ENCODE peak calls at places on chromosome 2, in four cellular contexts. O is HEK293T, H is K562, L is HepG2. U is an unnamed sample.

GRCh38 chr2:203741566-203741965 is 35.1 kb downstream of the CD28 start:
- DNase-seq in L (no peak), O (no peak), H (no peak), U (no peak)

GRCh38 chr2:128580988-128581848 is 262.6 kb upstream of the HS6ST1 start:
- DNase-seq in O (no peak), H (no peak), L (no peak), U (no peak)

GRCh38 chr2:96874099-96874831 is 4.4 kb upstream of the SEMA4C start:
- DNase-seq in L (no peak), H (peak), O (no peak), U (peak)

GRCh38 chr2:17858064-17858463 is 20.4 kb upstream of the KCNS3 start:
- DNase-seq in H (no peak), O (no peak), L (no peak), U (no peak)

GRCh38 chr2:165810418-165810817 is 16.4 kb upstream of the GALNT3 start:
- DNase-seq in L (no peak), H (peak), O (no peak), U (no peak)

GRCh38 chr2:176531608-176532007 is 262.4 kb downstream of the MTX2 start:
- DNase-seq in O (no peak), H (no peak), L (no peak), U (no peak)

GRCh38 chr2:174343638-174344455 is 9.1 kb downstream of the SP9 start:
- DNase-seq in H (no peak), O (no peak), L (no peak), U (no peak)

GRCh38 chr2:44515416-44515815 is 153.7 kb downstream of the CAMKMT start:
- DNase-seq in L (no peak), O (no peak), H (no peak), U (no peak)

GRCh38 chr2:230932556-230933511 is 7.8 kb upstream of the GPR55 start:
- DNase-seq in H (no peak), L (no peak), O (no peak), U (no peak)

GRCh38 chr2:229273384-229274338 is 2.6 kb upstream of the PID1 start:
- DNase-seq in O (peak), L (peak), H (peak), U (peak)

GRCh38 chr2:10909050-10909995 is 2.4 kb upstream of the KCNF1 start:
- DNase-seq in L (peak), H (peak), O (peak), U (no peak)

GRCh38 chr2:23912054-23912453 is 14.9 kb downstream of the ATAD2B start:
- DNase-seq in H (peak), L (no peak), O (no peak), U (no peak)

GRCh38 chr2:127061377-127062273 is 45.3 kb downstream of the BIN1 start:
- DNase-seq in O (no peak), L (no peak), H (no peak), U (no peak)

GRCh38 chr2:236644067-236644466 is 74.4 kb downstream of the ACKR3 start:
- DNase-seq in L (no peak), O (no peak), H (no peak), U (no peak)

GRCh38 chr2:216987176-216987809 is 127.4 kb upstream of the TNP1 start:
- DNase-seq in O (no peak), H (peak), L (no peak), U (no peak)
- TF ChIP-seq TARDBP in O (no peak), H (no peak), L (no peak), U (no peak)

GRCh38 chr2:215751911-215752272 is 261.5 kb downstream of the MREG start:
- DNase-seq in O (no peak), H (no peak), L (no peak), U (no peak)

GRCh38 chr2:215751200-215751910 is 262.0 kb downstream of the MREG start:
- DNase-seq in L (peak), O (no peak), H (no peak), U (no peak)

GRCh38 chr2:215749092-215749957 is 264.0 kb downstream of the MREG start:
- DNase-seq in H (no peak), O (no peak), L (peak), U (no peak)

GRCh38 chr2:215752436-215752835 is 260.9 kb downstream of the MREG start:
- DNase-seq in O (no peak), L (peak), H (no peak), U (no peak)

DNA sequence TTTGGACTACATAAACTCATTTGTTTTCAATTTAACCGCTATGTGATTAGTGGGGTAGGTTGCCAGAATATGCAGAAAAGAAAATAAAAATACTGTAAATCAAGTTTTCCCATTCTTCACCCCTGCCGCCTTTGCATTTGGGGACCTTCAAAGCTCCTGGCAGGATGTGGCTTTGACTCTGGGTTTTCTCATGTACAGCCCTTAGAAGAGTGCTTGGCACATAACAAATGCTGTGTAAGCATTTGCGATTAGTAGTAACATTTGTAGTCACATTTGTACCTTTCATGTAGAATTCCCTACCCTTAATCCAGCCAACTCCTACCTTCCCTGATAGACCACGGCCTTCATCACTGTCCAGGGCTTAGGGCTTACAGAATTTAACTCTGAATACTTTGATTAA is 262.6 kb downstream of the MREG start:
- DNase-seq in H (no peak), L (no peak), O (no peak), U (no peak)
- TF ChIP-seq TARDBP in H (no peak), L (no peak), O (no peak), U (no peak)

GRCh38 chr2:180742809-180743208 is 237.6 kb upstream of the UBE2E3 start:
- DNase-seq in O (no peak), L (peak), H (no peak), U (no peak)
- TF ChIP-seq TARDBP in O (no peak), L (no peak), H (no peak), U (no peak)

GRCh38 chr2:149487189-149487588 is 100.4 kb downstream of the MMADHC start:
- DNase-seq in L (no peak), H (no peak), O (no peak), U (no peak)

GRCh38 chr2:149486664-149487063 is 100.9 kb downstream of the MMADHC start:
- DNase-seq in H (no peak), O (no peak), L (no peak), U (no peak)

GRCh38 chr2:149488719-149489440 is 98.7 kb downstream of the MMADHC start:
- DNase-seq in O (no peak), H (no peak), L (no peak), U (no peak)

GRCh38 chr2:149483004-149483605 is 104.5 kb downstream of the MMADHC start:
- DNase-seq in O (no peak), H (no peak), L (no peak), U (no peak)
- TF ChIP-seq TARDBP in O (no peak), H (no peak), L (no peak), U (no peak)